ENCODE peak calls at places on chromosomes 7 and 10, in eight cellular contexts. Z, W, M, X, Q, I, K and L are unnamed samples. For H3K36me3 and H3K27me3, the result is how much of the 10 kb centered on the place peaks cover.

GRCh38 chr7:114269714-114270113 is 144.9 kb upstream of the FOXP2 start:
- DNase-seq in Z (no peak), W (no peak), M (no peak), X (no peak), Q (no peak), I (no peak), K (no peak), L (no peak)

GRCh38 chr7:94333810-94334209 is 60.9 kb upstream of the COL1A2 start:
- DNase-seq in Z (no peak), W (no peak), M (no peak), X (no peak), Q (no peak), I (no peak), K (no peak), L (no peak)

GRCh38 chr7:96174812-96175211 is 147.1 kb downstream of the SLC25A13 start:
- DNase-seq in Z (no peak), W (no peak), M (no peak), X (no peak), Q (peak), I (no peak), K (peak), L (no peak)

GRCh38 chr10:120459185-120459584 is 2.2 kb downstream of the PLPP4 start:
- DNase-seq in Z (no peak), W (no peak), M (no peak), X (no peak), Q (no peak), I (no peak), K (peak), L (no peak)

GRCh38 chr10:72137583-72137982 is 49.2 kb upstream of the SPOCK2 start:
- DNase-seq in Z (no peak), W (no peak), M (no peak), X (no peak), Q (no peak), I (no peak), K (no peak), L (no peak)

GRCh38 chr10:55966131-55966530 is 394.9 kb downstream of the ZWINT start:
- DNase-seq in Z (no peak), W (no peak), M (no peak), X (no peak), Q (no peak), I (no peak), K (no peak), L (no peak)

GRCh38 chr10:31574566-31574965 is 255.6 kb downstream of the ZEB1 start:
- DNase-seq in Z (no peak), W (no peak), M (no peak), X (no peak), Q (no peak), I (no peak), K (no peak), L (no peak)

GRCh38 chr10:123911866-123912265 is 20.3 kb upstream of the CPXM2 start:
- DNase-seq in Z (no peak), W (no peak), M (no peak), X (no peak), Q (no peak), I (no peak), K (no peak), L (no peak)

GRCh38 chr10:88754272-88754671 is 5.5 kb upstream of the LIPN start:
- DNase-seq in Z (no peak), W (no peak), M (no peak), X (no peak), Q (no peak), I (no peak), K (no peak), L (no peak)

GRCh38 chr10:94042001-94042813 is 48.5 kb downstream of the PLCE1 start:
- DNase-seq in Z (no peak), W (no peak), M (no peak), X (no peak), Q (peak), I (no peak), K (peak), L (peak)

GRCh38 chr10:74799840-74800239 is 26.6 kb upstream of the KAT6B start:
- DNase-seq in Z (no peak), W (no peak), M (no peak), X (no peak), Q (no peak), I (no peak), K (no peak), L (no peak)

GRCh38 chr10:74067373-74068370 is 69.8 kb downstream of the VCL start:
- DNase-seq in Z (no peak), W (no peak), M (no peak), X (no peak), Q (no peak), I (no peak), K (no peak), L (peak)

GRCh38 chr7:22821702-22822485 is 755 bp downstream of the TOMM7 start:
- DNase-seq in Z (peak), W (no peak), M (no peak), X (no peak), Q (no peak), I (no peak), K (peak), L (peak)

GRCh38 chr7:27677912-27678612 is 15.4 kb upstream of the HIBADH start:
- DNase-seq in Z (no peak), W (no peak), M (no peak), X (no peak), Q (no peak), I (no peak), K (peak), L (no peak)

GRCh38 chr7:1666779-1667565 is 3.1 kb upstream of the ELFN1 start:
- DNase-seq in Z (peak), W (no peak), M (peak), X (peak), Q (peak), I (peak), K (no peak), L (no peak)

GRCh38 chr7:86939197-86939814 is 120.1 kb downstream of the ELAPOR2 start:
- DNase-seq in Z (peak), W (no peak), M (no peak), X (no peak), Q (peak), I (peak), K (peak), L (peak)

GRCh38 chr10:665579-666091 is 23.8 kb downstream of the DIP2C start:
- DNase-seq in Z (no peak), W (no peak), M (no peak), X (no peak), Q (no peak), I (no peak), K (no peak), L (no peak)

GRCh38 chr7:47557317-47557985 is 24.5 kb downstream of the TNS3 start:
- DNase-seq in Z (no peak), W (no peak), M (no peak), X (no peak), Q (no peak), I (no peak), K (no peak), L (no peak)

GRCh38 chr7:21408481-21408820 is 19.4 kb upstream of the SP4 start:
- DNase-seq in Z (no peak), W (no peak), M (no peak), X (no peak), Q (no peak), I (no peak), K (no peak), L (no peak)

DNA sequence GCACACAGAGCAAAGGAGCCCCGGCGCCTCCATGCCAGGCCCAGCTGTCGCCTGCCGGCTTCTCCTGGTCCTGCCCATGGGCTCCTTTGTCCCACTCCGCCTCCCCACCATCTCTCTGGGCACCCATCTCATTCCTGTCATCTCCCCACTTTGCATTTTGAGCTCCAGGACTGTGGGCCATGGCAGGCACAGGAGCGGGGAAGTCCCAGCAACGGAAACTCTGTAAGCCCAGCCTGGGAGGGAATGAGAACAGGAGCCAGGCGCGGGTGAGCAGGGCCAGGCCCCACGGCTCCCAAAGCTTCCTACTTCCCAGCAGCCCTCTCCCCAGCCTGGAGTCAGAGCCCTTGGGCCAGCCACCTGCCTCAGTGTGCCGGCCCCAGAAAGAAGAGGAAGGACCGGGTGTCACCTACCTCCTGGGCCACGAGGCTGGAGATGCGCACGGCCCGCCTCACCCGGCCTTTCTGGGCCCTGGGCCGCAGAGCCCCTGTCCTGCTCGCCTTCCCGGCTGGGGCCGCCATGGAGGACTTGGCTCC is 23.1 kb downstream of the KCNH2 start:
- DNase-seq in Z (no peak), W (no peak), M (no peak), X (no peak), Q (peak), I (no peak), K (no peak), L (no peak)
- H3K36me3 ChIP-seq in Z (under half), W (under half), M (under half), X (under half), Q (under half), I (under half), K (under half), L (under half)

DNA sequence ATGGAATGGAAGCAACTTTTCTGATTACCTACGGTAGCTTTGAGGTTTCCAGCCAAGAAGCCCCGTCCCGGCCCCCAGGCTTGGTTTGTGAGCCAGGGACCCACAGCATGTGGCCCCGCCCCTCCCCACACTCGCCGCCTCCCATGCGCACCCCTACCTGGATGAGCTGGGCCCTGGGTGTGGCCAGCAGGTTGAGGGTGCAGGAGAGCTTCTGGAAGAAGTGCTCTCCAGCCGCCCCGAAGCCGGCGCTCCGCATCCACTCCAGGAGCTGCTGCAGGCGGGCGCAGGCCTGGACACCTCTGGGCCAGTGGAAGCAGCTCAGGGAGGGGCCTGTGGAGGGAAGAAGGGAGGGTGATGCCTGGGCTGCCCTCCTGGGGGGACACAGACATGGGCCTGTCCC is 39.7 kb downstream of the AP5Z1 start:
- DNase-seq in Z (no peak), W (no peak), M (no peak), X (no peak), Q (no peak), I (no peak), K (no peak), L (no peak)
- H3K27me3 ChIP-seq in Z (under half), W (under half), M (under half), X (under half), Q (under half), I (under half), K (under half), L (under half)

DNA sequence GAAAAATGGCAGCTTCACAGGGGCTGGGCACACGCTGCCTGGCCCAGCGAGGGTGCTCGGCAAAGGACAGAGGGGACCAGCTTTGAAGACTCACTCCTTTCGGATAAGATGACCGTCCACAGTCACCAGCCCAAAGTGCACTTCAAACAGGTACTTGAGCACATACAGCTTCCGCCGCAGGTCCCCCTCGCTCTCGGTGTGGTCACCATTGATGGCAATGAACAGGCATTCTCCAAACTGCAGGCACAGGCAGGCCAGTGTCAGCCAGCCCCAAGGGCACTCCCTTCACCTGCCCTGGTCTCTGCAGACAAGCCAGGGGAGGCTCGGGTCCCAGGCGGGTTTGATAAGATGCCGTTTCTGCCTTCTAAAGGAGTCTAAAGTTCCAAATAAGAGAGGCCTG is 11.6 kb downstream of the HPS1 start:
- DNase-seq in Z (no peak), W (no peak), M (no peak), X (no peak), Q (no peak), I (no peak), K (no peak), L (no peak)
- H3K36me3 ChIP-seq in Z (under half), W (half or more), M (under half), X (under half), Q (under half), I (under half), K (under half), L (under half)

GRCh38 chr10:133050376-133050775 is 37.3 kb upstream of the ADGRA1 start:
- DNase-seq in Z (no peak), W (no peak), M (no peak), X (no peak), Q (no peak), I (no peak), K (no peak), L (no peak)

GRCh38 chr10:133049639-133050038 is 38.1 kb upstream of the ADGRA1 start:
- DNase-seq in Z (no peak), W (no peak), M (no peak), X (no peak), Q (no peak), I (no peak), K (no peak), L (no peak)

GRCh38 chr10:133048306-133048705 is 39.4 kb upstream of the ADGRA1 start:
- DNase-seq in Z (no peak), W (no peak), M (no peak), X (no peak), Q (no peak), I (no peak), K (no peak), L (no peak)

GRCh38 chr10:133047526-133047925 is 40.2 kb upstream of the ADGRA1 start:
- DNase-seq in Z (no peak), W (no peak), M (no peak), X (no peak), Q (no peak), I (no peak), K (no peak), L (no peak)

DNA sequence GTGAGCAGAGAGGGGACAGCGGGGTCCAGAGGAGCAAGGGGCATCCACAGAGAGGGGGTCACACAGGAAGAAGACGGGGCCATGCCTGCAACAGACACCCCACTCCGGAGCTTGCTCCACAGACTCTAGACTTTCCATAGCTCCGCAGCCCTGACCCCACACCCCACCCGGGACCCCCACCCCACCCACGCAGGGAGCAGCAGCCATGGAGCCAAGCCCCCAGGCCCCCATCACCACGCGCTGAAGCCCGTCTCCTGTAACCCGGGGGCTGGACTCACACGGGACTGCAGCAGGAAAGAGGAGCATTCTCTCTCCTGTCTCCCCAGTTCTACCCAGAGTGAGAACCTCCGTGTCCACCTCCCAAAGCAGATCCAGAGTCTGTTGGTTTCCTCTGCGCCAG is 38.8 kb upstream of the ADGRA1 start:
- DNase-seq in Z (no peak), W (no peak), M (no peak), X (no peak), Q (no peak), I (no peak), K (no peak), L (no peak)
- H3K27me3 ChIP-seq in Z (under half), W (under half), M (under half), X (under half), Q (under half), I (under half), K (under half), L (under half)

GRCh38 chr10:59808896-59809643 is 55.8 kb upstream of the MRLN start:
- DNase-seq in Z (peak), W (peak), M (peak), X (no peak), Q (peak), I (peak), K (peak), L (peak)

GRCh38 chr10:59804220-59804619 is 51.0 kb upstream of the MRLN start:
- DNase-seq in Z (no peak), W (no peak), M (no peak), X (no peak), Q (no peak), I (no peak), K (no peak), L (no peak)

GRCh38 chr10:59809644-59809974 is 56.4 kb upstream of the MRLN start:
- DNase-seq in Z (no peak), W (no peak), M (no peak), X (no peak), Q (no peak), I (no peak), K (no peak), L (no peak)

GRCh38 chr10:59805043-59805442 is 51.8 kb upstream of the MRLN start:
- DNase-seq in Z (no peak), W (no peak), M (no peak), X (no peak), Q (peak), I (peak), K (peak), L (peak)

DNA sequence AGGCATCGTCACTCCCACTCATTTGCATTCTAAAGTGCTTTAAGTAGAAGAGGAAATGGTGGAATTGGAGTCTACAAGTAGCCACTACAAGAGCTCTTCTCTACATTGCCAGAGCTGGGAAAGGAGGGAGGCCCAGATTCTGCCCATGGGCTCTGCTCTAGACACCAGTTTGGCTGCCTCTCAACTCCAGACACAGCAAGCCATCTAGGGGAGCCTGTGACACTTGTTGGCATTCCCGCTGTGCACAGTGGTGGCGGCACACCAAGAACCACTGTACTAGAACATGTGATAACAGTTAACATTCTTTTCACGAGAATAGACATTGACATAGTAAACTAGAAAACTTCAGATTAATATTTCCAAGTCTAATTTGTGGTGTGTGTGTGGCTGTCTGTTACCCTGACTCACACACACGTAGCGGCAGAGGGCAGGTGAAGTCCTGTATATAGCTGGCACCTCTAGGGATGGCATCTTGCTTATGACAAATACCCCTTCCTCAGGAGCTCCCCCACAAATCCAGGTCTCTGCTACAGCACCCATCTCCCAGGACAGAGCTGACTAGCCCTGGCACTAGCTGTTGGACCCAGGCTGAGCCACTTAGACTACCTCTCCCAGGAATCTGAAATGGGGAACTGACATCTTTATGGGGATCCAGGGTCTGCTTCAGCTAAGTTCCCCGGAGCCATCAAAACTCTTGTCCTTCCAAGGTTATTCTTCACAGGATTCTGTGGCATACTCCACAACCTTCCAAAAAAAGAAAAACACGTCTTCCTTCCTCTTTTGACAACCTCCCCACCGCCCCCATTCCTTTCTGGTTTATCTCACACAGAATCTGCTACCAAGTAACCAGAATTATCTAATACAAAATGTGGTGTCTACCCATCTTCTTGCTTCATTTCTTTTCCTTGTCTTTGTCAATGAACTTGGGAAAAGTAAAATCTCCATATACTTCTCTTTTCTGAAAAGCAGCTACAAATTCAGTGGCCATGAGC is 54.7 kb upstream of the MRLN start:
- DNase-seq in Z (no peak), W (no peak), M (no peak), X (no peak), Q (no peak), I (no peak), K (no peak), L (no peak)
- H3K36me3 ChIP-seq in Z (under half), W (under half), M (under half), X (half or more), Q (under half), I (under half), K (under half), L (half or more)

GRCh38 chr7:5647816-5648215 is 133.6 kb downstream of the RNF216 start:
- DNase-seq in Z (no peak), W (no peak), M (no peak), X (no peak), Q (no peak), I (no peak), K (no peak), L (no peak)
- H3K27me3 ChIP-seq in Z (under half), W (under half), M (under half), X (under half), Q (under half), I (under half), K (under half), L (under half)

GRCh38 chr7:100556541-100556940 is 17.2 kb downstream of the SAP25 start:
- DNase-seq in Z (no peak), W (no peak), M (no peak), X (no peak), Q (no peak), I (no peak), K (no peak), L (no peak)
- H3K36me3 ChIP-seq in Z (under half), W (under half), M (under half), X (under half), Q (under half), I (under half), K (under half), L (under half)